ENCODE peak calls at places on chromosomes 16 and 17, in eight cellular contexts. W is ascending aorta, L is ovary, B is hepatocyte, S is PC-9, H is upper lobe of right lung, G is heart right ventricle, M is endothelial cell of umbilical vein. N is an unnamed sample. For H3K9me3, the result is how much of the 10 kb centered on the place peaks cover.

GRCh38 chr16:14405611-14406537 is 224.2 kb downstream of the PARN start:
- DNase-seq in M (no peak), S (no peak), G (peak), B (peak), L (no peak), W (no peak), H (no peak), N (peak)

GRCh38 chr17:57648720-57649119 is 96.4 kb downstream of the CCDC182 start:
- DNase-seq in W (no peak), H (no peak), S (no peak), M (no peak), B (no peak), G (no peak), L (no peak), N (no peak)

GRCh38 chr17:31523862-31524730 is 132.6 kb downstream of the RAB11FIP4 start:
- DNase-seq in S (no peak), L (no peak), M (no peak), G (no peak), W (no peak), H (no peak), B (no peak), N (no peak)

GRCh38 chr16:19888834-19889233 is 4.2 kb upstream of the GPRC5B start:
- DNase-seq in M (no peak), B (no peak), L (no peak), H (no peak), W (no peak), S (no peak), G (no peak), N (no peak)

GRCh38 chr17:48209973-48210372 is 102.4 kb downstream of the SNX11 start:
- DNase-seq in B (no peak), G (no peak), W (no peak), S (no peak), M (no peak), H (no peak), L (no peak), N (no peak)

GRCh38 chr17:68674271-68674925 is 73.2 kb upstream of the FAM20A start:
- DNase-seq in H (no peak), W (no peak), M (no peak), S (no peak), B (no peak), L (no peak), G (no peak), N (no peak)

GRCh38 chr16:14132696-14133048 is 61.6 kb downstream of the MRTFB start:
- DNase-seq in B (no peak), M (no peak), W (no peak), L (no peak), G (no peak), H (no peak), S (no peak), N (no peak)

GRCh38 chr17:42387663-42388380 is 420 bp downstream of the STAT3 start:
- DNase-seq in L (peak), S (peak), H (peak), B (peak), W (no peak), M (peak), G (peak), N (peak)

GRCh38 chr16:66549284-66550131 is at the start of gene TK2:
- DNase-seq in H (peak), M (peak), S (no peak), B (peak), W (no peak), G (peak), L (peak), N (peak)

GRCh38 chr16:17803625-17804410 is 333.1 kb upstream of the XYLT1 start:
- DNase-seq in S (no peak), B (peak), H (no peak), M (no peak), W (no peak), G (no peak), L (no peak), N (no peak)

GRCh38 chr17:58341861-58342475 is 10.0 kb downstream of the SUPT4H1 start:
- DNase-seq in H (peak), S (no peak), W (no peak), G (no peak), B (no peak), L (no peak), M (no peak), N (no peak)

GRCh38 chr17:77449908-77450741 is 309.4 kb downstream of the SEC14L1 start:
- DNase-seq in B (peak), S (no peak), H (no peak), G (peak), W (no peak), L (peak), M (no peak), N (peak)

GRCh38 chr16:27917953-27918352 is 145.6 kb downstream of the GSG1L start:
- DNase-seq in L (no peak), G (no peak), M (no peak), B (no peak), S (no peak), H (no peak), W (no peak), N (no peak)

GRCh38 chr17:59853168-59853918 is 39.4 kb downstream of the TUBD1 start:
- DNase-seq in G (no peak), W (no peak), L (no peak), H (no peak), M (peak), B (peak), S (peak), N (peak)

GRCh38 chr16:81798311-81799137 is 19.4 kb downstream of the PLCG2 start:
- DNase-seq in M (no peak), G (no peak), L (no peak), B (no peak), S (no peak), H (peak), W (no peak), N (no peak)

GRCh38 chr17:49692751-49693150 is 14.9 kb upstream of the SPOP start:
- DNase-seq in B (no peak), W (no peak), H (no peak), L (no peak), G (no peak), M (no peak), S (no peak), N (no peak)

GRCh38 chr16:23711785-23712184 is 1.2 kb downstream of the ERN2 start:
- DNase-seq in S (peak), M (no peak), B (no peak), W (no peak), H (no peak), L (no peak), G (no peak), N (no peak)

GRCh38 chr16:86661715-86662114 is 83.4 kb downstream of the FOXL1 start:
- DNase-seq in S (no peak), H (no peak), L (no peak), B (no peak), W (no peak), G (no peak), M (peak), N (no peak)

GRCh38 chr17:67615011-67615561 is 102.7 kb upstream of the NOL11 start:
- DNase-seq in L (no peak), B (no peak), S (no peak), W (no peak), M (peak), H (no peak), G (peak), N (no peak)

GRCh38 chr17:69065113-69065512 is 4.4 kb upstream of the ABCA9 start:
- DNase-seq in G (no peak), L (no peak), M (no peak), W (no peak), S (no peak), B (no peak), H (no peak), N (no peak)

GRCh38 chr17:8004899-8005298 is 2.5 kb downstream of the GUCY2D start:
- DNase-seq in H (peak), M (no peak), G (no peak), B (no peak), W (no peak), S (no peak), L (no peak), N (no peak)

GRCh38 chr17:78933959-78934568 is 8.9 kb upstream of the TIMP2 start:
- DNase-seq in W (peak), G (peak), H (peak), B (peak), M (peak), L (peak), S (peak), N (peak)

DNA sequence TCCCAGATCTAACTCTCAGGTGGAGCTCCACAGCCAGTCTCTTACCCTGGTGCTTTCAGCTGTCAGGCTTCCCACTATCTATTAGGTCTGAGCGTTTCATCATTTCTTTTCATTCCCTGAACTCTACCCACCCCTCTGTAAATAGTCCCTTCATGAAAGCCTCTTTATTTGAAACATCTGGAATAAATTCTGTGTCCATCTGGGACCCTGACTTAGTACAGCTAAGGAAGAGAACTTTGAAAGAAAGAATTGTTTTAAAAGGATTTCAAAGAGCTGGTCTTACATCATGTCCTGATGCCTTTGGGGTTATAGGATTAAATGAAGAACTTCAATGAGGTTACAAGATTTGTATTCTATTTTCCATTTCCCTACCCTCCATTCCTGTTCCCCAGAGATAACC is 388.5 kb upstream of the CA10 start:
- DNase-seq in M (no peak), H (no peak), L (no peak), S (no peak), G (no peak), W (no peak), B (no peak), N (no peak)
- H3K9me3 ChIP-seq in M (under half), H (under half), L (under half), S (under half), G (under half), W (under half), B (under half), N (under half)

GRCh38 chr16:60932600-60932999 is 1103.6 kb downstream of the CDH8 start:
- DNase-seq in B (no peak), H (no peak), L (no peak), W (no peak), G (no peak), S (no peak), M (no peak), N (no peak)
- H3K9me3 ChIP-seq in B (under half), H (under half), L (under half), W (under half), G (under half), S (under half), M (under half), N (under half)

GRCh38 chr17:2084129-2084765 is 29.3 kb downstream of the HIC1 start:
- DNase-seq in S (peak), L (no peak), H (no peak), W (no peak), M (peak), B (peak), G (peak), N (peak)
- H3K9me3 ChIP-seq in S (under half), L (under half), H (under half), W (under half), M (under half), B (under half), G (under half), N (under half)

DNA sequence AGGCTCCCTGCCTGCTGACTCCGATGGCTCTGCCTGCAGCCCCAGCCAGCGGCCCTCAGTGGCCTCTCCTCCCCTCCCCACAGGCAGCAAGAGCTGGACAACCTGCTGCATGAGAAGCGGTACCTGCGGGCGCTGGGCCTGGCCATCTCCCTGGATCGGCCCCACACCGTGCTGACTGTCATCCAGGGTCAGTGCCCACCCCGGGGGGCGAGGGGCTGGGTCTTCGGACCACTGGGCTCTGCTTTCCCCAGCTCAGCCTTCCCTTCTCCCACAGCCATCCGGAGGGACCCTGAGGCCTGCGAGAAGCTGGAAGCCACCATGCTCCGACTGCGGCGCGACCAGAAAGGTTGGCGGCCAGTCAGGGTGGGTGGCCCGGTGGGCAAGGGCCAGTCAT is 3.4 kb downstream of the NOXO1 start:
- DNase-seq in G (no peak), M (no peak), W (no peak), S (no peak), B (no peak), L (no peak), H (no peak), N (no peak)
- H3K9me3 ChIP-seq in G (under half), M (under half), W (under half), S (under half), B (under half), L (under half), H (under half), N (under half)

GRCh38 chr17:22506231-22506630 is 813.9 kb downstream of the KCNJ18 start:
- DNase-seq in S (no peak), G (no peak), H (no peak), L (no peak), B (no peak), W (no peak), M (no peak), N (no peak)

GRCh38 chr17:22505660-22506059 is 813.3 kb downstream of the KCNJ18 start:
- DNase-seq in W (no peak), H (no peak), S (no peak), L (no peak), G (no peak), B (no peak), M (no peak), N (no peak)

GRCh38 chr17:22510504-22510903 is 818.2 kb downstream of the KCNJ18 start:
- DNase-seq in M (no peak), W (no peak), B (no peak), H (no peak), G (no peak), S (no peak), L (no peak), N (no peak)

GRCh38 chr17:22506861-22507260 is 814.5 kb downstream of the KCNJ18 start:
- DNase-seq in B (no peak), W (no peak), L (no peak), S (no peak), M (no peak), G (no peak), H (no peak), N (no peak)

GRCh38 chr17:22507823-22508222 is 815.5 kb downstream of the KCNJ18 start:
- DNase-seq in B (no peak), M (no peak), S (no peak), G (no peak), L (no peak), H (no peak), W (no peak), N (no peak)
- H3K9me3 ChIP-seq in B (under half), M (under half), S (under half), G (under half), L (under half), H (under half), W (under half), N (under half)